ENCODE peak calls at places on chromosomes 16 and 17, in four cellular contexts. J is K562, F is HepG2, O is GM12878. B is an unnamed sample.

GRCh38 chr17:2266045-2266864 is 37.3 kb downstream of the SMG6 start:
- DNase-seq in J (no peak), F (no peak), O (peak; percentile 97), B (no peak)

GRCh38 chr17:53061446-53061845 is 761.3 kb upstream of the KIF2B start:
- DNase-seq in F (no peak), O (no peak), J (no peak), B (peak; percentile 42)

GRCh38 chr16:70665806-70666735 is 19.7 kb downstream of the IL34 start:
- DNase-seq in O (no peak), F (no peak), J (no peak), B (no peak)

GRCh38 chr17:38325221-38325851 is 18.4 kb downstream of the GPR179 start:
- DNase-seq in J (no peak), F (no peak), O (no peak), B (no peak)

GRCh38 chr16:12323007-12323699 is 346.6 kb downstream of the SNX29 start:
- DNase-seq in J (no peak), F (no peak), O (peak; percentile 43), B (no peak)

GRCh38 chr17:16083223-16083622 is 83.6 kb downstream of the TTC19 start:
- DNase-seq in J (no peak), F (no peak), O (no peak), B (no peak)

GRCh38 chr16:19843371-19843770 is 41.3 kb downstream of the GPRC5B start:
- DNase-seq in J (no peak), O (no peak), F (no peak), B (no peak)

GRCh38 chr16:28277537-28278388 is 14.6 kb upstream of the SBK1 start:
- DNase-seq in J (peak; percentile 82), O (peak; percentile 3), F (peak; percentile 73), B (peak; percentile 93)

DNA sequence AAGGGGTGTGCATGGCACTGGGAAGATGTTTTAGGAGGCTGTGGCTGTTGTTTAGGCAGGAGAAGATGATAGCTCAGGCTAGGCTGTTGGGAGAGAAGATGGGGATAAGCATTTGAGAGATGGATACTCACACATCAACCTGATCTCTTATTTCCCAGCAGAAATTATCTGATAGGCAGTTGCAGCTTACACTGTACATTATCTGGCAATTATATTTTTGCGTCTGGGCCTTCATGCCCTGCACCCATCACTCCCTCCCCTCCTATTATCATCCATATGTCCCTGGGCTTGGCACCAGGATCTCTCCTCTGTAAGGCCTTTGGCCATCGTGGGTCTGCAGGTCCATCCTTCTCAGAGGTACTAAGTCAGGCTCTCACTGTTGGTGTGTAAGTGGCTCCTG is 401.0 kb upstream of the EEF2KMT start:
- DNase-seq in F (no peak), J (no peak), O (no peak), B (no peak)
- TF ChIP-seq CBFB in F (no peak), J (no peak), O (no peak), B (no peak)

GRCh38 chr17:71460943-71461342 is 659.9 kb upstream of the SOX9 start:
- DNase-seq in F (no peak), J (no peak), O (no peak), B (peak; percentile 24)
- TF ChIP-seq CBFB in F (no peak), J (no peak), O (no peak), B (no peak)

DNA sequence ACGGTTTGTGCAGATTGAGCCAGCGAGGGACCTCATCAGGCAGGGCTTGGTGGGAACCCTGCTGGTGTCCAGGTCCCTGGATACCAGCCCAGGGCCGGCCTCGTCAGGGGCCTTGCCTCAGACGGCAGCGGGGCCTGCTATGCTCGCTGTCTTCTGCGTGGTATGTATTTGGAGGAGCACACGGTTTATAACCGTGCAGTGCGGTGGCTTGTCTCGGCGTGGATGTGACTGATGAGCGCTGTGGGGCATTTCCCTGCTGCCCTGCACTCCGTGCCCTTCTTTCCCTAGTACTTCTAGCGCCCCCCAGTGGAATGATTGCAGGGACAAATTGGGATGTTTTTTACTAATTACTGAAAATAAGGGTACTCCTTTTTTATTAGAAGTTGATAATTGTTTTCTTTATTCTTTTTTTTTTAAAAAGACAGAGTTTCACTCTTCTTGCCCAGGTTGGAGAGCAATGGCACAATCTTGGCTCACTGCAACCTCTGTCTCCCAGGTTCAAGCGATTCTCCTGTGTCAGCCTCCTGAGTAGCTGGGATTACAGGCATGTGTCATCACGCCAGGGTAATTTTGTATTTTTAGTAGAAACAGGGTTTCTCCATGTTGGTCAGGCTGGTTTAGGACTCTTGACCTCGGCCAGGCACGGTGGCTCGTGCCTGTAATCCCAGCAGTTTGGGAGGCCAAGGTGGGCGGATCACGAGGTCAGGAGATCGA is 15.3 kb downstream of the TBCD start:
- DNase-seq in J (peak; percentile 42), F (peak; percentile 49), O (no peak), B (peak; percentile 79)
- TF ChIP-seq CBFB in J (no peak), F (no peak), O (no peak), B (no peak)

GRCh38 chr16:88591577-88592021 is 21.4 kb downstream of the ZC3H18 start:
- DNase-seq in J (no peak), O (peak; percentile 90), F (no peak), B (no peak)
- TF ChIP-seq CBFB in J (no peak), O (peak; percentile 51), F (no peak), B (no peak)

GRCh38 chr16:82936941-82937551 is 310.3 kb downstream of the CDH13 start:
- DNase-seq in F (no peak), J (no peak), O (no peak), B (no peak)
- TF ChIP-seq CBFB in F (no peak), J (no peak), O (no peak), B (no peak)

GRCh38 chr16:78929798-78930197 is 670.7 kb downstream of the MAF start:
- DNase-seq in O (no peak), J (peak; percentile 49), F (no peak), B (no peak)

GRCh38 chr16:78930561-78930960 is 670.0 kb downstream of the MAF start:
- DNase-seq in F (no peak), O (no peak), J (no peak), B (no peak)

GRCh38 chr16:78919852-78920251 is 680.7 kb downstream of the MAF start:
- DNase-seq in J (no peak), O (no peak), F (no peak), B (no peak)

GRCh38 chr16:78926723-78927200 is 673.8 kb downstream of the MAF start:
- DNase-seq in J (no peak), F (no peak), O (no peak), B (no peak)

DNA sequence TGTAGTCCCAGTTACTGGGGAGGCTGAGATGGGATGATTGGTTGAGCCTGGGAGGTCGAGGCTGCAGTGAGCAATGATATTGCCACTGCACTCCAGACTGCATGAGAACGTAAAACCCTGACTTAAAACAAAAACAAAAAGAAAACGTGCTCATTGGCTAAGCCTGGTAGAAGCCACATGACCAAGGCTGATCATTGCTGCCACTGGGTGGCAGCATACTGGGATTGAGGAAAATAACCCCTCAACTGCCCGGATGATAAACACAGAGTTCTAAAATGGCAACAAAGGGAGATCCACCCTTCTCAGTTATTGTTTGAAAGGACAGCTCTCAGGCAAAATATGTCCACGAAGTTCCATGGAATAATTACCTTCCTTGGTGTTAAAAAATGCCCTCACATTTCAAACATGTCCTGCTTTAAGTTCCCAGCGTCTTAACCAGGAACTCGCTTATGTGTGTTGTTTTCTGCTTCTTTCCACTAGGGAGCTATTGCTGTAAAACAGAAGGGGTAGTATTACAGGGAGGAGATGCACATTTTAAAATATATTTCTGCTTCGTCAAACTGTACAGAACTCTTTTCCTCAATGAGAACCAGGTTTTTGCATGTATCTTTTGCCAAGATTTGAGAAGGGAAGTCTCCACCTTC is 675.3 kb downstream of the MAF start:
- DNase-seq in J (peak; percentile 64), F (peak; percentile 24), O (no peak), B (peak; percentile 34)
- TF ChIP-seq CBFB in J (no peak), F (no peak), O (no peak), B (no peak)

DNA sequence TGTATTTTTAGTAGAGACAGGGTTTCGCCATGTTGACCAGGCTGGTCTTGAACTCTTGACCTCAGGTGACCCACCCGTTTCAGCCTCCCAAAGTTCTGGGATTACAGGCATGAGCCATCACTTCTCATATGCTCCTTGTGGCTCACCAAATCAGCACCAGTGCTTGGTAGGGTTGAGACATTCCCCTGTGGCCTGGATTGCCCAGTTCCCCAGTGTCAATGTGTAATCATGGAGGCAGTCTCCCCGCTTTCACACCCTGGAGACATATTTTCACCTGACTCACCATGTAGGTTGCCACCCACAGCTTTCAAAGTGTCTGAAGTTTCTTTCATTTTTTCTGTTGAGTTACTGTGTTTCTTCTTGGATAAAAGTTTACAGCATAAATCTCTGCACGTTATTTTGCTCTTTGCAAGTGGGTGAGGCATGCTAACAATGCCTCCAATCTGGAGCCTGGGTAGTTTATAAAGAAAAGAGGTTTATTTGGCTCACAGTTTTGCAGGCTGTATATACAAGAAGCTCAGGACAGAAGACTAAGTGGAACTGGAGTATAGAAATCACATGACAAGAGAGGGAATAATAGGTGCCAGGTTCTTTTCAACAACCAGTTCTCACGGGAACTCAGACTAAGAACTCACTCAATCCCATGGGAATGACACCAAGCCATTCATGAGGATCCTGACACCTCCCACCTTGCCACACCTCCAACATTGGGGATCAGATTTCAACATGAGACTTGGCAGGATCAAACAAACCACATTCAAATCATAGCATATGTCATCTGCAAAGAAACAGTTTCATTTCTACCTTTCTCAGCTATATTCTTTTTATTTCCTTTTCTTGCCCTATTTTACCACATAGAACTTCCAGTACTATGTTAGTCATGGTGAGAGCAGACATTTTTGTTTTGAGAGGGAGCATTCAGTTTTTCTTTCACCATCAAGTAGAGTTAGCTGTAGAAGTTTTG is 113.2 kb downstream of the PHKB start:
- DNase-seq in O (peak; percentile 39), F (no peak), J (no peak), B (no peak)
- TF ChIP-seq CBFB in O (peak; percentile 36), F (no peak), J (no peak), B (no peak)

GRCh38 chr17:80983545-80983944 is 8.1 kb upstream of the CHMP6 start:
- DNase-seq in F (no peak), O (no peak), J (no peak), B (no peak)

GRCh38 chr17:80982426-80982974 is 9.1 kb upstream of the CHMP6 start:
- DNase-seq in O (no peak), J (no peak), F (no peak), B (no peak)

GRCh38 chr17:80986046-80986445 is 5.6 kb upstream of the CHMP6 start:
- DNase-seq in O (no peak), F (no peak), J (no peak), B (no peak)

GRCh38 chr17:80986816-80987480 is 4.7 kb upstream of the CHMP6 start:
- DNase-seq in J (no peak), F (no peak), O (no peak), B (no peak)

DNA sequence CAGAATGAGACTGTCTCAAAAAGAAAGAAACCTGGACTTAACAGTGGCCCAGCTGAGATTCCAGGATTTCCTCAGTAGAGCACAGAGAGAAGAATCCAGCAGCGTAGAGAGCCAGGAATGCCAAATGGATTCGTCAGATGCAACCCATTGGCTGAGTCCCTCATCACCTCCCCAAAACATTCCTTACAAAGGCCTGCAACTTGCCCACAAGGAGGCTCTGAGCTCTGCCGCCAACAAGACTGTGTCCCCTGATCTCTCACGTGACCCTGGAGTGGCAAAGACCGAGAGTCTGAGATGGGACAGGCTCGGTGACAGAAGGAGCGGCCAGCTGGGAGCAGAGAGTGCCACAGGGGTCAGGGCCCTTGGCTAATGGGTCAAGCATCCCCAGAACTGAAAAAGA is 6.9 kb upstream of the CHMP6 start:
- DNase-seq in F (peak; percentile 68), O (no peak), J (no peak), B (peak; percentile 43)
- TF ChIP-seq CBFB in F (no peak), O (no peak), J (no peak), B (no peak)

B was measured in WTC11.